ENCODE peak calls at places on chromosome 12, in six cellular contexts. O, S, W, C, U and K are unnamed samples.

GRCh38 chr12:108806350-108806749 is 51.0 kb downstream of the SSH1 start:
- DNase-seq in O (no peak), S (no peak), W (no peak), C (no peak), U (no peak), K (no peak)

GRCh38 chr12:43338848-43339526 is 213.0 kb downstream of the ADAMTS20 start:
- DNase-seq in O (peak; percentile 16), S (no peak), W (no peak), C (no peak), U (no peak), K (no peak)

GRCh38 chr12:131699434-131699833 is 11.5 kb upstream of the SFSWAP start:
- DNase-seq in O (no peak), S (no peak), W (no peak), C (no peak), U (no peak), K (no peak)

GRCh38 chr12:5177731-5178130 is 134.1 kb downstream of the KCNA5 start:
- DNase-seq in O (peak; percentile 48), S (no peak), W (no peak), C (no peak), U (no peak), K (no peak)

GRCh38 chr12:28114488-28114887 is 75.8 kb upstream of the CCDC91 start:
- DNase-seq in O (no peak), S (no peak), W (no peak), C (no peak), U (no peak), K (no peak)

GRCh38 chr12:117352260-117352659 is 9.2 kb downstream of the NOS1 start:
- DNase-seq in O (no peak), S (no peak), W (no peak), C (no peak), U (no peak), K (no peak)

GRCh38 chr12:63821781-63822251 is 22.7 kb upstream of the SRGAP1 start:
- DNase-seq in O (no peak), S (peak; percentile 14), W (peak; percentile 26), C (peak; percentile 73), U (no peak), K (no peak)

GRCh38 chr12:105235299-105235746 is 651 bp downstream of the APPL2 start:
- DNase-seq in O (no peak), S (no peak), W (no peak), C (no peak), U (no peak), K (no peak)

GRCh38 chr12:24510581-24511125 is 438.2 kb downstream of the BCAT1 start:
- DNase-seq in O (no peak), S (no peak), W (no peak), C (no peak), U (no peak), K (no peak)

GRCh38 chr12:49955899-49956662 is 5.5 kb downstream of the AQP2 start:
- DNase-seq in O (no peak), S (no peak), W (no peak), C (no peak), U (no peak), K (no peak)

GRCh38 chr12:14563051-14563450 is 4.6 kb downstream of the PLBD1 start:
- DNase-seq in O (no peak), S (no peak), W (no peak), C (no peak), U (no peak), K (no peak)

GRCh38 chr12:14570231-14570630 is 2.5 kb upstream of the PLBD1 start:
- DNase-seq in O (no peak), S (no peak), W (no peak), C (no peak), U (no peak), K (no peak)

GRCh38 chr12:14564336-14564959 is 3.2 kb downstream of the PLBD1 start:
- DNase-seq in O (no peak), S (no peak), W (no peak), C (no peak), U (no peak), K (no peak)

GRCh38 chr12:14571779-14572178 is 4.1 kb upstream of the PLBD1 start:
- DNase-seq in O (no peak), S (no peak), W (no peak), C (no peak), U (no peak), K (no peak)

GRCh38 chr12:14567311-14568195 is at the start of gene PLBD1:
- DNase-seq in O (no peak), S (no peak), W (peak; percentile 79), C (peak; percentile 85), U (peak; percentile 51), K (peak; percentile 62)
- TF ChIP-seq POLR2A in O (no peak), S (no peak), W (peak; percentile 78), C (no peak), U (peak; percentile 15), K (no peak)

GRCh38 chr12:1252758-1253157 is 261.7 kb downstream of the ERC1 start:
- DNase-seq in O (no peak), S (no peak), W (no peak), C (no peak), U (no peak), K (no peak)

GRCh38 chr12:1256285-1256684 is 265.3 kb downstream of the ERC1 start:
- DNase-seq in O (no peak), S (no peak), W (no peak), C (no peak), U (no peak), K (no peak)

GRCh38 chr12:1262008-1262407 is 271.0 kb downstream of the ERC1 start:
- DNase-seq in O (no peak), S (no peak), W (no peak), C (no peak), U (no peak), K (no peak)

DNA sequence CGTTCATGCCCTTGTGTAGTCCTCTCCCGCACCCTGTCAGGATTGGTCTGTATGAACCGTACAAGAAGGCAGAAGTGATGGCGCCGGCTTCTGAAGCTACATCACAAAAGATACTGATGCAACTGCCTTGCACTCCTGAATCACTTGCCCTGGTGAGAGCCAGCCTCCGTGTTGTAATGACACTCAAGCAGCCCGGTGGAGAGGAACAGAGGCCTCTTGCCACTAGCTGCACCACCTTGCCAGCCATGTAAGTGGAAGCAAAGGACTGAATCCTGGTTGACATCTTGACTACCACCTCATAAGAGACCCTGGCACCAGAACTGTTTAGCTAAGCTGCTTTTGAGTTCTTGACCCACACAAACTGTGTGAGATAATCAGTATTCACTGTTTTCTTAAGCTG is 266.0 kb downstream of the ERC1 start:
- DNase-seq in O (no peak), S (no peak), W (no peak), C (no peak), U (no peak), K (no peak)
- TF ChIP-seq POLR2A in O (no peak), S (no peak), W (no peak), C (no peak), U (no peak), K (no peak)

DNA sequence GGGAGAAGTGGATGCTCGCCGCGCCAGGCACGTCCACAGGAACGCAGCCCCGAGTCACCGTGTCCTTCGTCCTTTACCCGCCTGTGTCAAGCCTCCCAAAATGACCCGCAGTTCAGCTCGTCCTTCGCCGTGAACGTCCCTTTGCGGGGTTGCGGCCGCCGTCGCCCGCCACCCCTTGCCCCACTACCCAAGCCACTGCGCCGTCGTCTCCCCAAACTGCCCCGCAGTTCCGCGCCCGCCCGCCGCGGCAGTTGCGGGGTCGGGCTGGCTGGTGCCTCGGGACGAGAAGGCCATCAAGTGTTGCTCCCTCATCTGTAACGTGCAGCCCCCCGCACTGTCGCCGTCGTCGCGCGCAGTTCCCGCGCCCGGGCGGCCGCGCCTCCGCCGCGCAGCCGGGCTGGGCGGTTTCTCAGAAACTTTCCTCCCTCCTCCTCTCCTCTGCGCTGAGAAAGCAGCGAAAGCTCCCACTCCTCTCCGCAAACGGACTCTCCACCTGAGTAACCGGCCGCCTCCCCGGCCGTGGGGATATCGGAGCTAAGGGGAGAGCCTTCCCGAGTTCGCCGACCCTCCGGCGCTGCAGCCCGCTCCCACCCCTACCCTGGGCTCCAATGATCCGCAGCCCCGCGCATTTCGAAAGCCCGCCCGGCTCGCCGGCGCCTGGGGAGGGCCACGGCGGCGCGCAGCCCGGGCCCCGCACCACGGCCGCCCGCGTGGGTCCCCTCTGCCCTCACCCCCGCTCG is 6.7 kb downstream of the CDKN1B start:
- DNase-seq in O (no peak), S (no peak), W (peak; percentile 59), C (peak; percentile 73), U (no peak), K (no peak)
- TF ChIP-seq POLR2A in O (no peak), S (no peak), W (no peak), C (no peak), U (peak; percentile 48), K (no peak)

DNA sequence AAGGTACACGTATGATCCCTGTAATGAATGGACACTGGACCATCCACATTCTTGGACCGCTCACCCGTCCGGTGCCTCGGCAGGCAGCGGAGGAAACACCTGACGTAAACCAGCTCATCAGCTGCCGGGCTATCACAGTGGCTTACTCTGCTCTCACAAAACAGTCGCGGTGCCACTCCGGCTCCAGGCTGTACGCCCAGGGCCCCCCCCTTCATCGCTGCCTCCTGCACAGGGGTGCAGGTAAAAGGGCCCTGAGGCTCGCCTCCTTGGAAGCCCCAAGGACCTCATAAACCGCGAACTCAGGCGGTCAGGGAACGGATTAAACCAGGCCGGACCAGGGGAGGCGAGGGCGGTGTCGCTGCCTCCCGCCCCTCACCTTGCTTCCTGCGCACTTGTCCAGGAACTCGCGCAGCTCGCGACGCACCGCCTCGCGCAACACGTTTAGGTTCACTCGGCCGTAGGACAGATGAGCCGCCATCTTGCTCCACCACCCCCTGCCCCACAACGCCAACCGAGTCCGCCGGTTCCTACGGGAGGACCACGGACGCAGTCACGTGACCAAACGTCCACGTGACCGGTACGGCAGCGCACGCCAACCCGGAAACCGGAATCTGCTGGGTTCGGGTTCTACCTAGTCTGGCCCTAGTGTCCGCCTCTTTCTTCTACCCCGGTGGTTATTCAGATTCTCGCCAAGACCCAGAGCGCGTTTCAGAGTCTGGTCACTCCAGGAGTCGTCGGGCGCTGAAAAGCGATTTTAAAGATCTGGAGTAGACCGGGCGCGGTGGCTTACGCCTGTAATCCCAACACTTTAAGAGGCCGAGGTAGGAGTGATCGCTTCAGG is at the start of gene VPS33A:
- DNase-seq in O (peak; percentile 97), S (peak; percentile 94), W (peak; percentile 97), C (peak; percentile 99), U (peak; percentile 97), K (peak; percentile 98)
- TF ChIP-seq POLR2A in O (peak; percentile 69), S (no peak), W (peak; percentile 57), C (peak; percentile 21), U (peak; percentile 89), K (peak; percentile 31)

GRCh38 chr12:92473564-92473963 is 229.2 kb upstream of the PLEKHG7 start:
- DNase-seq in O (no peak), S (no peak), W (no peak), C (no peak), U (no peak), K (no peak)
- TF ChIP-seq POLR2A in O (no peak), S (no peak), W (no peak), C (no peak), U (no peak), K (no peak)

DNA sequence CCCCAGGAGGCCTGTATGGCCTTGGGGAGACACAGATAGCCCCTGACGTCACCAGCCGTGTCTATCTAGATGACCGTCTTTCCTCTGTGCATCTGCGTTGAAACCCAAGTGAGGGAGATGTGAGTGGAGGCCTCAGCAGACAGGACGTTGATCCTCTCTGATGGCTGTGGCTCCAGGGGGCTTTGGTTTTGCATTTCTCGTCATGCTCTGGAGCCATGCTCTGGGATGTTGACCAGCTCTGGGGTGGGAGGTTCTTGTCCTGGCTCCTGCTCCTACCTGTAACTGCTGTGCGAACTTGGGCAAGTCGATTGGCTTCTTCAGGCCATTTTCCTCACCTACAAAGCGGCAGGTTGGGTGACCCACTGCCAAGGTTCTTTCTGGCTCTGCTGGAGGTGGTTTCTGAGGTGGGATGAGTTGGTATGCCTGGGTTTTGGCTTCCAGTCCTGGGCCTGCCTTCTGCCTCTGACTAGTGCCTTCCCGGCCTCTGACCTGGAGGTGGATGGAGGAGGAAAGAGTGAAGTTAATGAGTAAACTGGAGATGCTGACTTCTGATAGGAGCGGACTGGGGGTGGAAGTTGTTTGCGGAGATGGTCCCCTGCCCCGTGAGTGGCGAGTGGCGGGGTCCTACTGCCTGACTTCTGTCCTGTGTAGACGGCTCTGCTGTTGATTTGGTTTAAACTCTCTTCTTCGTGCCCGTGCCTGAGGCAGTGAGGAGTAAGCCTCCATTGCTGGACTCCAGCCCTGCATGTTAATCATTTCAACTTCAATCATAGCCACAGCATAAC is 8.4 kb downstream of the TSPAN9 start:
- DNase-seq in O (no peak), S (no peak), W (no peak), C (no peak), U (peak; percentile 3), K (no peak)
- TF ChIP-seq POLR2A in O (no peak), S (no peak), W (no peak), C (no peak), U (no peak), K (no peak)